ENCODE peak calls at places on chromosomes 11 and 22, in five cellular contexts. W is NB4, Q is IMR-90, K is uterus, R is Peyer's patch. P is an unnamed sample.

GRCh38 chr22:46936378-46936916 is 174.0 kb downstream of the TBC1D22A start:
- DNase-seq in W (no peak), R (no peak), Q (no peak), K (no peak), P (no peak)

GRCh38 chr11:130369141-130369691 is 54.5 kb upstream of the ZBTB44 start:
- DNase-seq in W (no peak), R (no peak), Q (no peak), K (no peak), P (no peak)

GRCh38 chr11:120612363-120613263 is 101.1 kb downstream of the GRIK4 start:
- DNase-seq in K (no peak), Q (peak), W (peak), R (no peak), P (no peak)

GRCh38 chr11:117915219-117915618 is 14.0 kb downstream of the TMPRSS13 start:
- DNase-seq in W (peak), R (no peak), Q (no peak), K (peak), P (no peak)

GRCh38 chr11:9459573-9460321 is 1.1 kb upstream of the ZNF143 start:
- DNase-seq in W (peak), R (no peak), Q (peak), K (no peak), P (peak)

GRCh38 chr11:103528046-103528445 is 418.8 kb downstream of the DYNC2H1 start:
- DNase-seq in K (no peak), W (no peak), Q (no peak), R (no peak), P (no peak)

GRCh38 chr11:126084608-126084912 is 21.9 kb upstream of the CDON start:
- DNase-seq in Q (no peak), K (no peak), W (no peak), R (no peak), P (no peak)

GRCh38 chr11:108511851-108512474 is 13.8 kb upstream of the POGLUT3 start:
- DNase-seq in K (no peak), R (no peak), W (no peak), Q (peak), P (no peak)

GRCh38 chr11:63613517-63614135 is 607 bp downstream of the PLAAT3 start:
- DNase-seq in R (peak), W (no peak), Q (no peak), K (peak), P (peak)
- TF ChIP-seq POLR2A in R (no peak), W (no peak), Q (no peak), K (no peak), P (no peak)

GRCh38 chr11:76698321-76699043 is 27.9 kb upstream of the LRRC32 start:
- DNase-seq in W (peak), K (no peak), R (no peak), Q (no peak), P (no peak)
- TF ChIP-seq CTCF in W (peak), K (no peak), R (no peak), Q (peak), P (no peak)

DNA sequence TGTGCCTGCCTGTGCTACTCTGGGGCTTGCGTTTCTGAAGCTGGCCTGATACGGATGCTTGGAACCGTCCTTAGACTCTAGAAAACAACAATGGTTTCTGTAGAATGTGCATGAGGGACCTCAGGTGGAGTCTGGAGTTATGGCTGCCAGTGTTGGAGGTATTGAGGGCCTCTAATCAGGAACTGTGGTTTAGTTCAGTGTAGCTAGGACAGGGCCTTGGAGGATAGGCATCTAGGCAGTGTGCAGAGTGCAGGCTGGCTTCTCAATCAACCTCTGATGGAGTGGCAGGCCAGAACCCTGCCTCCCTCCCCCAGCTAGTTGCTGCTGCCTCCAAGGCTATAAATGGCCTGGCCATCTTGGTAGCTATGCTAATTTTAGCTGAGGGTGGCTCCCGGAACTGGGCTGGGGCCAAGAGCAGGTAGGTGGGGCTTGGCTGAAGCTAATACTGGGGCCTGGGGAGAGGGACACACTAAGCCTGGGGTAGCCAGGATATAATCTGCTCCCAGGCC is 4.0 kb downstream of the STIM1 start:
- DNase-seq in Q (no peak), W (peak), K (no peak), R (no peak), P (peak)
- TF ChIP-seq POLR2A in Q (no peak), W (no peak), K (no peak), R (no peak), P (no peak)

DNA sequence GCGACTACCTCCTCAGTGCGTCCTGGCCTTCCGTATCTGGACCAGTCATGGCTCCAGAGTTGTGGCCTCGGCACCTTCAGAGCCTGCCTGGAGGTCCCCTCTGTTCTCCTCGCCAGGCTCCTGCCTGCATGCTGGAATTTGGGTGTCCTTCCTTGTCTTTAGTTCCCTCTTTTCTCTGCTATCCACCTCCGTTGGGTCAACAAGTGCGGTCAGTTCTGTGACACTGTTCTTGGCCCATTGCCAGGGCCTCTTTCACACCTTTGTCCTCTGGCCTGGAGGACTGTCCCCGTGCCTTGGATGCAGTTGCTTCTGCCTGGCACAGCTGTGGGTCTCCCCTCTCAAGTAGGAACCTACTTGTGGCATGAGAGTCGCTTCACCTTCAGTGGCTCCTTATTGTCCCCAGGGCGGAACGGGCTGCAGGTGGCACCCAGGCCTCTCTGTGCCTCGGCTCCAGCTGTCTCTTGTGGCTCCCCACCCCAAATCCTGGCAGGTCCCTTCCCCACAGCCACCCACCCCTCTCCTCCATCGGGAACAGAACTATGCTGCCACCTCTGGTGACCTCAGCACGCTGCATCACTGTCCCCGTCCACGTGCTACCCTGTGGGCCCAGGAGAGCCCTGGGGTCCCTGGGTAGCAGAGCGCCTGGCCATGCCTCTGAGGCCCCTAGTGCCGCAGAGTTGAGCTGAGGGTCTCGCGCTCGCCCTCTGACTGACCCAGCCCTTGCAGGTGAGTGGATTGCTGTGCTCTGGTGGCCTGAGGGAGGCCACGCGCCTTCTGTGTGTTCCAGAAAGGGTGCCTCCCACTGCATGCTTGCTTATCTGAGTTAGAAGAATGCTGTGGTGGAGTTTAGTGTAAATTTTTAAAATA is 4.7 kb downstream of the DGCR8 start:
- DNase-seq in R (peak), W (peak), Q (no peak), K (no peak), P (peak)
- TF ChIP-seq CTCF in R (no peak), W (peak), Q (peak), K (no peak), P (peak)

GRCh38 chr22:25447689-25448434 is 116.6 kb upstream of the GRK3 start:
- DNase-seq in R (peak), K (peak), Q (peak), W (peak), P (peak)

GRCh38 chr22:25448435-25449051 is 115.9 kb upstream of the GRK3 start:
- DNase-seq in R (no peak), Q (peak), W (peak), K (no peak), P (no peak)

GRCh38 chr22:25449781-25450317 is 114.6 kb upstream of the GRK3 start:
- DNase-seq in W (no peak), K (no peak), R (no peak), Q (no peak), P (no peak)

GRCh38 chr22:25451480-25452114 is 112.9 kb upstream of the GRK3 start:
- DNase-seq in W (no peak), R (no peak), Q (peak), K (no peak), P (no peak)

DNA sequence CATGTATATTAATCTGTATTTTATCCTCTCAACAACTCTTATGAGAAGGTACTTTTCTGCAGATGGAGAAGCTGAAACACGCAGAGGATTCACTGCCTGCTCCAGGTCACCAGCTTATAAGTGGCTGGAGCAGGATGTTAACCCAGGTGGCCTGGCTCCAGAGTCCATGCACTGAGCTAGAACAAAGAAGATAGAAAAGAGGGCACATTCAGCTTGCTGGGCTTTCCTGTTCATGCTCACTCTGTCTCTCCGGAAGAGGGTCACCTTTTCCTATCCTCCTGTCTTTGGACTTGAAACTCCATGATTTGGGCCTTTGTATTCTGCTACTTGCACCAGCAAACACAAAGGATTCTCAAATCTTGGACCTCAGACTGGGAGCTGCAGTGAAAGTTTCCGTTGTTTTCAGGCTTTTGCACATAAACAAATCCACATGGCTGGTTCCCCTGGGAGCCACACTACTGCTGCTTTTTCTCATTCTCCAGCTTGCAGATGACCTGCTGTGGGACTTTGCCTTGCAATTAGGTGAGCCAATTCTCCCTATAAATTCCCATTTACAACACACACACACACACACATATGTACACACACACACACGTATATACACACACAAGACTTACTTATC is 117.3 kb upstream of the GRK3 start:
- DNase-seq in R (no peak), W (peak), K (no peak), Q (no peak), P (no peak)
- TF ChIP-seq POLR2A in R (no peak), W (no peak), K (no peak), Q (no peak), P (no peak)

DNA sequence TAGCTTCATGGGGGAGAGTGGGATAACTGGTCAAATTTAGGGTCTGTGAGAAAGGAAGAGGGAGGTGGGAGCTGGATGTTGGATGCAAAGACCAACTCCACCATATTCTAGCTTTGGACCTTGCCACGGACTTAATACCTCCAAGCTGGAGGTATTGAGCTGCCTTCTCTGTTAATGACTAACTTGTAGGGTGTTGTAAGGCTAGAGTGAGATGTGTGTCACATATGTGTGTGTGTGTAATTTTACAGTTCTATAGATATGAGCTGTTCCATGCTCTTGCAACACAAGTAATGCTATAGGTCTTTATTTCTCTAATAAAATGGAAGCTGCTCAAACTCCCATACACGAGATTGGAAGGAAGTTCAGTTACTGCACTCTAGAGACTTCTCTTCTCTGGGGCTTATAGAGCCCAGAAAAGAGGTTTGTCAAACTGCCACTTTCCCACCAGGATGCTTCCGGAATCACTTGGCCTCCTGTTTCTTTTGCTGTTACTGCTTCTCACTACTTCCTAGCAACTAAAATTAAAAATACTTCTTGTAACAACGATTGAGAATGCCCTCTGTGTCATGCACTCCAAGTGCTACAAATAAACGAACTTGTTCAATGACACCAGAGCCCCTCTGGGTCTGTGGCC is 16.0 kb upstream of the FJX1 start:
- DNase-seq in R (no peak), Q (no peak), K (no peak), W (no peak), P (no peak)
- TF ChIP-seq CTCF in R (no peak), Q (no peak), K (no peak), W (no peak), P (no peak)

GRCh38 chr11:129279326-129280026 is 87.4 kb upstream of the ARHGAP32 start:
- DNase-seq in W (peak), Q (peak), K (peak), R (peak), P (peak)
- TF ChIP-seq POLR2A in W (no peak), Q (no peak), K (peak), R (peak), P (no peak)

GRCh38 chr22:19554834-19555404 is 30.7 kb upstream of the CLDN5 start:
- DNase-seq in Q (peak), R (no peak), K (no peak), W (no peak), P (no peak)
- TF ChIP-seq CTCF in Q (peak), R (no peak), K (no peak), W (peak), P (no peak)

P was measured in body of pancreas.